ENCODE peak calls at places on chromosomes 2 and 18, in four cellular contexts. B is stomach, R is PC-9, G is cardiac muscle cell. H is an unnamed sample.

GRCh38 chr2:83103602-83104001 is 1355.5 kb downstream of the SUCLG1 start:
- DNase-seq in B (no peak), R (no peak), G (peak; percentile 90), H (no peak)

GRCh38 chr2:180698668-180699067 is 281.7 kb upstream of the UBE2E3 start:
- DNase-seq in B (no peak), R (no peak), G (no peak), H (no peak)

GRCh38 chr2:195658541-195658890 is 1.5 kb downstream of the SLC39A10 start:
- DNase-seq in B (no peak), R (peak; percentile 71), G (peak; percentile 88), H (no peak)

GRCh38 chr2:23532311-23533013 is 147.5 kb downstream of the KLHL29 start:
- DNase-seq in B (no peak), R (no peak), G (no peak), H (no peak)

GRCh38 chr2:202408546-202409140 is 32.5 kb downstream of the BMPR2 start:
- DNase-seq in B (no peak), R (no peak), G (peak; percentile 17), H (no peak)

GRCh38 chr2:238080518-238080917 is 19.6 kb upstream of the ESPNL start:
- DNase-seq in B (peak; percentile 19), R (no peak), G (no peak), H (no peak)

GRCh38 chr2:172970660-172971059 is 105.0 kb upstream of the MAP3K20 start:
- DNase-seq in B (no peak), R (peak; percentile 52), G (no peak), H (no peak)

GRCh38 chr2:119231975-119232665 is 8.5 kb downstream of the STEAP3 start:
- DNase-seq in B (no peak), R (no peak), G (no peak), H (no peak)

GRCh38 chr18:80182855-80183254 is 64.5 kb downstream of the PARD6G start:
- DNase-seq in B (no peak), R (no peak), G (no peak), H (no peak)

GRCh38 chr18:80179857-80180558 is 67.3 kb downstream of the PARD6G start:
- DNase-seq in B (no peak), R (no peak), G (no peak), H (no peak)

GRCh38 chr18:80178935-80179818 is 68.1 kb downstream of the PARD6G start:
- DNase-seq in B (no peak), R (no peak), G (no peak), H (no peak)

GRCh38 chr18:80181642-80182461 is 65.5 kb downstream of the PARD6G start:
- DNase-seq in B (no peak), R (no peak), G (no peak), H (no peak)

GRCh38 chr18:80180778-80181564 is 66.3 kb downstream of the PARD6G start:
- DNase-seq in B (no peak), R (no peak), G (no peak), H (no peak)
- H3K27ac ChIP-seq in B (no peak overlapping the region), R (no peak overlapping the region), G (no peak overlapping the region), H (no peak overlapping the region)

DNA sequence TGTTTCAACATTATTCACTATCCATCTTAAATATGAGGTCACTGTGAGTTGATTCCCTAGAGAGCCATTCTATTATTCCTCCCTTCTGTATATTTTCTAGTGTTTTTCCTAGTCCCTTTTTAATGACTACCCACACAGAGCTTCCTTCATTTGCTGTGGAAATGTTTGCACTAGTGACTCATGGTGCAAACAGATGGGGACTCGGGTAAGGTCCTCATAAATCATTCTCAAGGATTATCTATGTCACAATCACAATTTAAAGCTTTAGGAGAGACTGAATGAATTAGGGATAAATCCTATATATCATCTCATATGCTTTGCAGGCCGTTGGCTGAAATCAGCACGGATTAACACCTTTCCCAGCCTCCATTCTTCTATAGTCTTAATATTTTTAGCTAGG is 159.6 kb downstream of the DCC start:
- DNase-seq in B (no peak), R (no peak), G (no peak), H (no peak)
- H3K4me1 ChIP-seq in B (no peaks in the 10 kb centered on the region), R (no peaks in the 10 kb centered on the region), G (no peaks in the 10 kb centered on the region), H (no peaks in the 10 kb centered on the region)

GRCh38 chr18:49863769-49864615 is 50.7 kb upstream of the ACAA2 start:
- DNase-seq in B (no peak), R (no peak), G (no peak), H (no peak)

GRCh38 chr18:49859006-49859359 is 45.6 kb upstream of the ACAA2 start:
- DNase-seq in B (peak; percentile 78), R (no peak), G (no peak), H (no peak)

GRCh38 chr18:49859725-49860124 is 46.4 kb upstream of the ACAA2 start:
- DNase-seq in B (peak; percentile 59), R (no peak), G (no peak), H (no peak)

GRCh38 chr18:49862656-49863385 is 49.5 kb upstream of the ACAA2 start:
- DNase-seq in B (no peak), R (no peak), G (no peak), H (no peak)

GRCh38 chr18:49861659-49862058 is 48.3 kb upstream of the ACAA2 start:
- DNase-seq in B (no peak), R (no peak), G (no peak), H (no peak)
- TF ChIP-seq CTCF in B (no peak), R (peak; percentile 61), G (peak; percentile 37), H (peak; percentile 7)

GRCh38 chr18:80006726-80007125 is 18.4 kb upstream of the TXNL4A start:
- DNase-seq in B (no peak), R (no peak), G (no peak), H (no peak)

GRCh38 chr18:80004600-80005342 is 16.4 kb upstream of the TXNL4A start:
- DNase-seq in B (no peak), R (no peak), G (no peak), H (no peak)

GRCh38 chr18:80010551-80010906 is 22.2 kb upstream of the TXNL4A start:
- DNase-seq in B (no peak), R (no peak), G (no peak), H (no peak)

GRCh38 chr18:80012714-80013113 is 21.5 kb upstream of the RBFA start:
- DNase-seq in B (no peak), R (no peak), G (no peak), H (no peak)

GRCh38 chr18:80009661-80010550 is 21.5 kb upstream of the TXNL4A start:
- DNase-seq in B (peak; percentile 28), R (peak; percentile 71), G (peak; percentile 98), H (peak; percentile 79)
- H3K27ac ChIP-seq in B (no peak overlapping the region), R (no peak overlapping the region), G (no peak overlapping the region), H (no peak overlapping the region)

GRCh38 chr18:34511435-34511834 is 198.7 kb upstream of the DTNA start:
- DNase-seq in B (no peak), R (no peak), G (no peak), H (no peak)
- H3K4me1 ChIP-seq in B (no peaks in the 10 kb centered on the region), R (no peaks in the 10 kb centered on the region), G (no peaks in the 10 kb centered on the region), H (peaks cover 45% of the 10 kb centered on the region)

DNA sequence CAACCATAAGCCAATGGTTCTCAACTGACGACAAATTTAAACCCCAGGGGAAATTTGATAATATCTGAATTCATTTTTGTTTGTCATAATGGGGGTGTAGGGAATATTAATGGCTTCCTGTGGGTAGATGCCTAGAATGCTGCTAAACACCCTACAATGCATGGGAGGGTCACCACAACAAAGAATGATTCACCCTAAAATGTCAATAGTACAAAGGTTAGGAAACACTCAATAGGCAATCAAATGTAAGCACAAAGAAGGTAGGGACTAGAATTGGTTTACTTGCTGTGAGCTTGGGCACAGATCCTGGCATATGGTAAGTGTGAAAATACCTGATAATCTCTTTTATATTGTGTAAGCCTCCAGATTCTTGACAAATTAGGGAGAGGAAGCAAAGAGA is 20.1 kb upstream of the FANCL start:
- DNase-seq in B (no peak), R (no peak), G (no peak), H (no peak)
- TF ChIP-seq CTCF in B (no peak), R (no peak), G (no peak), H (no peak)

GRCh38 chr2:29115797-29116781 is 874 bp downstream of the CLIP4 start:
- DNase-seq in B (peak; percentile 58), R (peak; percentile 71), G (peak; percentile 86), H (peak; percentile 79)
- H3K27ac ChIP-seq in B (peak overlapping the region; percentile 60), R (peak overlapping the region; percentile 97), G (no peak overlapping the region), H (peak overlapping the region; percentile 92)

GRCh38 chr2:229909090-229909489 is 12.7 kb downstream of the TRIP12 start:
- DNase-seq in B (no peak), R (no peak), G (peak; percentile 48), H (no peak)

GRCh38 chr2:229914182-229914581 is 7.6 kb downstream of the TRIP12 start:
- DNase-seq in B (no peak), R (no peak), G (no peak), H (no peak)

GRCh38 chr2:229905601-229906000 is 16.2 kb downstream of the TRIP12 start:
- DNase-seq in B (no peak), R (no peak), G (no peak), H (no peak)

GRCh38 chr2:229910832-229911412 is 10.9 kb downstream of the TRIP12 start:
- DNase-seq in B (no peak), R (no peak), G (no peak), H (no peak)

GRCh38 chr2:229910147-229910831 is 11.5 kb downstream of the TRIP12 start:
- DNase-seq in B (no peak), R (no peak), G (no peak), H (no peak)
- H3K4me1 ChIP-seq in B (peaks cover 8% of the 10 kb centered on the region), R (no peaks in the 10 kb centered on the region), G (peaks cover 31% of the 10 kb centered on the region), H (peaks cover 72% of the 10 kb centered on the region)

GRCh38 chr2:106859498-106859897 is 26.5 kb downstream of the ST6GAL2 start:
- DNase-seq in B (no peak), R (no peak), G (no peak), H (no peak)
- TF ChIP-seq CTCF in B (no peak), R (no peak), G (no peak), H (no peak)

H was measured in psoas muscle.